ENCODE peak calls at places on chromosome 4, in seven cellular contexts. O is mesenchymal stem cell, Q is neuronal stem cell, J is H1, K is mesendoderm, U is H9, M is trophoblast cell. B is an unnamed sample.

GRCh38 chr4:18981234-18981615 is 959.7 kb upstream of the LCORL start:
- DNase-seq in O (no peak), Q (no peak), J (no peak), K (no peak), U (no peak), M (no peak), B (no peak)

GRCh38 chr4:86587016-86587713 is 7.0 kb upstream of the PTPN13 start:
- DNase-seq in O (no peak), Q (no peak), J (no peak), K (peak), U (no peak), M (no peak), B (no peak)

GRCh38 chr4:13322681-13323101 is 161.4 kb downstream of the RAB28 start:
- DNase-seq in O (peak), Q (no peak), J (no peak), K (no peak), U (no peak), M (no peak), B (peak)

GRCh38 chr4:31022702-31023101 is 302.5 kb downstream of the PCDH7 start:
- DNase-seq in O (no peak), Q (no peak), J (no peak), K (no peak), U (no peak), M (no peak), B (no peak)

GRCh38 chr4:12889054-12889453 is 595.1 kb downstream of the RAB28 start:
- DNase-seq in O (peak), Q (no peak), J (no peak), K (peak), U (no peak), M (no peak), B (no peak)

GRCh38 chr4:98661356-98662054 is 3.1 kb upstream of the TSPAN5 start:
- DNase-seq in O (peak), Q (peak), J (no peak), K (peak), U (no peak), M (no peak), B (peak)

GRCh38 chr4:107183155-107183774 is 147.2 kb upstream of the DKK2 start:
- DNase-seq in O (peak), Q (peak), J (no peak), K (peak), U (no peak), M (peak), B (peak)

GRCh38 chr4:133775469-133775868 is 426.1 kb downstream of the PABPC4L start:
- DNase-seq in O (no peak), Q (no peak), J (no peak), K (no peak), U (no peak), M (no peak), B (no peak)

GRCh38 chr4:124152130-124152529 is 560.4 kb downstream of the ANKRD50 start:
- DNase-seq in O (no peak), Q (no peak), J (no peak), K (no peak), U (no peak), M (no peak), B (no peak)

GRCh38 chr4:88211473-88212252 is 53.2 kb upstream of the ABCG2 start:
- DNase-seq in O (peak), Q (peak), J (no peak), K (peak), U (no peak), M (peak), B (peak)

GRCh38 chr4:3702551-3703221 is 63.5 kb upstream of the ADRA2C start:
- DNase-seq in O (no peak), Q (no peak), J (no peak), K (no peak), U (no peak), M (no peak), B (no peak)

GRCh38 chr4:7202391-7202790 is 10.1 kb downstream of the SORCS2 start:
- DNase-seq in O (no peak), Q (no peak), J (no peak), K (no peak), U (no peak), M (no peak), B (peak)

GRCh38 chr4:4995866-4996265 is 23.4 kb downstream of the CYTL1 start:
- DNase-seq in O (no peak), Q (no peak), J (no peak), K (no peak), U (no peak), M (no peak), B (no peak)

GRCh38 chr4:100428051-100428450 is 89.8 kb downstream of the EMCN start:
- DNase-seq in O (peak), Q (no peak), J (no peak), K (peak), U (no peak), M (no peak), B (peak)

GRCh38 chr4:106132045-106132444 is 184.0 kb downstream of the TBCK start:
- DNase-seq in O (no peak), Q (no peak), J (no peak), K (no peak), U (no peak), M (no peak), B (no peak)

GRCh38 chr4:110631582-110632505 is 9.0 kb upstream of the PITX2 start:
- DNase-seq in O (peak), Q (peak), J (no peak), K (peak), U (peak), M (peak), B (peak)

GRCh38 chr4:148067307-148067916 is 335.5 kb downstream of the ARHGAP10 start:
- DNase-seq in O (peak), Q (no peak), J (no peak), K (no peak), U (no peak), M (no peak), B (no peak)

GRCh38 chr4:83074086-83074704 is 39.2 kb downstream of the COPS4 start:
- DNase-seq in O (peak), Q (peak), J (no peak), K (peak), U (peak), M (peak), B (peak)

GRCh38 chr4:164571593-164572385 is 182.1 kb upstream of the SMIM31 start:
- DNase-seq in O (no peak), Q (no peak), J (peak), K (peak), U (peak), M (peak), B (no peak)

GRCh38 chr4:141220271-141220654 is 432 bp upstream of the ZNF330 start:
- DNase-seq in O (no peak), Q (no peak), J (no peak), K (peak), U (peak), M (peak), B (no peak)

GRCh38 chr4:163988921-163989320 is 494.4 kb downstream of the TMA16 start:
- DNase-seq in O (no peak), Q (peak), J (no peak), K (peak), U (peak), M (no peak), B (no peak)

GRCh38 chr4:48109413-48110263 is 24.4 kb downstream of the TXK start:
- DNase-seq in O (peak), Q (no peak), J (no peak), K (peak), U (no peak), M (peak), B (peak)

GRCh38 chr4:5710962-5711478 is at the start of gene EVC:
- DNase-seq in O (peak), Q (peak), J (no peak), K (peak), U (peak), M (peak), B (peak)

GRCh38 chr4:140567722-140568121 is 1.0 kb downstream of the UCP1 start:
- DNase-seq in O (peak), Q (peak), J (no peak), K (peak), U (peak), M (peak), B (no peak)

GRCh38 chr4:42401171-42401570 is 3.9 kb downstream of the SHISA3 start:
- DNase-seq in O (no peak), Q (no peak), J (no peak), K (peak), U (no peak), M (no peak), B (no peak)

GRCh38 chr4:7372673-7373072 is 62.1 kb downstream of the PSAPL1 start:
- DNase-seq in O (no peak), Q (no peak), J (no peak), K (no peak), U (no peak), M (no peak), B (peak)

GRCh38 chr4:2284161-2284933 is 22.4 kb upstream of the MXD4 start:
- DNase-seq in O (no peak), Q (no peak), J (no peak), K (no peak), U (no peak), M (no peak), B (no peak)

GRCh38 chr4:55117511-55117910 is 7.9 kb downstream of the KDR start:
- DNase-seq in O (no peak), Q (no peak), J (no peak), K (no peak), U (no peak), M (peak), B (no peak)

GRCh38 chr4:37802068-37802666 is 24.3 kb upstream of the PGM2 start:
- DNase-seq in O (peak), Q (peak), J (no peak), K (peak), U (peak), M (peak), B (peak)

GRCh38 chr4:95539056-95539455 is 9.7 kb downstream of the UNC5C start:
- DNase-seq in O (peak), Q (no peak), J (no peak), K (no peak), U (no peak), M (no peak), B (no peak)

GRCh38 chr4:103499094-103499493 is 220.7 kb downstream of the TACR3 start:
- DNase-seq in O (peak), Q (no peak), J (no peak), K (peak), U (no peak), M (no peak), B (no peak)

DNA sequence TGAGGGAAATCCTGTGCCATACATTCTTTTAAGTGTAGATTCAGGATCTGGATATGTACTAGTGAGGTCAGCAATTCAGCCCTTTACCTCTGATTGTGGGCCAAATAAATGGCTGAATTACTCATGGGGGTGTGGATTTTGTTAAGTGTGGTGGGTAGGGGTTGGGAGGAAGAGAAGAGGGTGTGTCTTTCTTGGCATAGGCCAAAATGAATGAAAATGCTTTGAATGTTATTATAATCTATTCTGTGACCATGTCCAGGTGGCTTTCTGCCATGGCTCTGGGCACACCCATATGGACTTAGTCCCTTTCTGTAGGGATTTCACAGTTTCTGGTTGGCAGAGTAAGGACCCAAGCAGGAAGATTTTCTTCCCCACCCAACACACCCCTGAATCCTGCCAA is 244.3 kb downstream of the CBR4 start:
- DNase-seq in O (no peak), Q (no peak), J (no peak), K (no peak), U (no peak), M (no peak), B (peak)
- H4K8ac ChIP-seq in O (no peak), Q (no peak), J (no peak), K (no peak), U (no peak), M (no peak), B (peak)

GRCh38 chr4:153061971-153062370 is 125.8 kb downstream of the FHDC1 start:
- DNase-seq in O (no peak), Q (no peak), J (no peak), K (no peak), U (no peak), M (peak), B (no peak)

GRCh38 chr4:153064571-153064970 is 128.4 kb downstream of the FHDC1 start:
- DNase-seq in O (no peak), Q (no peak), J (no peak), K (no peak), U (peak), M (no peak), B (no peak)

GRCh38 chr4:153060191-153060590 is 124.1 kb downstream of the FHDC1 start:
- DNase-seq in O (no peak), Q (no peak), J (no peak), K (no peak), U (no peak), M (no peak), B (no peak)

GRCh38 chr4:153063490-153063889 is 127.4 kb downstream of the FHDC1 start:
- DNase-seq in O (no peak), Q (no peak), J (no peak), K (no peak), U (no peak), M (no peak), B (no peak)

GRCh38 chr4:153062652-153063168 is 126.6 kb downstream of the FHDC1 start:
- DNase-seq in O (no peak), Q (no peak), J (no peak), K (no peak), U (no peak), M (no peak), B (no peak)
- H4K8ac ChIP-seq in O (no peak), Q (no peak), J (no peak), K (no peak), U (no peak), M (no peak), B (no peak)

DNA sequence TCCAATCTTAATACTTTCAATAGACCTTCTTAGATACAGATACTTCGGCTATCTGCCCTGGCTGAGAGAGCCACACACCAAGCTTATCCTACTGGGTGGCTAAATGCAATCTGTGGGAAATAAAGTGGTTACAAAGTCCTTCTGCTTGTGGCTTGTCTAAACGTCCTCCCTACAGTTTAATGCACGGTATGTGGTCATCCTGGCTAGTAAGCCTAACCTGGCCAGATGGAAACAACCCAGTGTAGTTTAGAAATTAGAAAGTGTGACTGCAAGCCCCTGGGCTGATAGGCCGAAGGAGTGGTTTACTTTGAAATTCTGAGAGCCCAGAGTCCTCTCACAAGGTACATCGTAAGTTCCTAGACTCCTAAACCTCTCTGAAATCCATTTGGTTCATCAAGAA is 47.9 kb downstream of the HELT start:
- DNase-seq in O (no peak), Q (no peak), J (no peak), K (peak), U (no peak), M (no peak), B (no peak)
- H4K8ac ChIP-seq in O (no peak), Q (no peak), J (no peak), K (no peak), U (no peak), M (no peak), B (no peak)

GRCh38 chr4:113979973-113980615 is 647 bp upstream of the ARSJ start:
- DNase-seq in O (peak), Q (no peak), J (peak), K (peak), U (no peak), M (no peak), B (peak)

GRCh38 chr4:113976937-113977855 is 2.3 kb downstream of the ARSJ start:
- DNase-seq in O (peak), Q (no peak), J (no peak), K (no peak), U (no peak), M (no peak), B (peak)

GRCh38 chr4:113979157-113979972 is at the start of gene ARSJ:
- DNase-seq in O (peak), Q (peak), J (peak), K (peak), U (peak), M (no peak), B (peak)

GRCh38 chr4:113978105-113978504 is 1.3 kb downstream of the ARSJ start:
- DNase-seq in O (no peak), Q (no peak), J (no peak), K (no peak), U (no peak), M (no peak), B (no peak)

GRCh38 chr4:113978561-113979156 is 788 bp downstream of the ARSJ start:
- DNase-seq in O (no peak), Q (no peak), J (no peak), K (peak), U (peak), M (no peak), B (peak)
- H4K8ac ChIP-seq in O (no peak), Q (no peak), J (no peak), K (no peak), U (no peak), M (no peak), B (peak)